ENCODE peak calls at places on chromosomes 7 and 10, in five cellular contexts. A, N, U, D and F are unnamed samples.

GRCh38 chr7:105131890-105132289 is 117.9 kb downstream of the KMT2E start:
- DNase-seq in A (no peak), N (no peak), U (no peak), D (no peak), F (no peak)

GRCh38 chr7:600935-601334 is 81.3 kb upstream of the PDGFA start:
- DNase-seq in A (no peak), N (no peak), U (no peak), D (no peak), F (no peak)

GRCh38 chr10:76086571-76087260 is 655.3 kb downstream of the LRMDA start:
- DNase-seq in A (peak; percentile 51), N (no peak), U (peak; percentile 97), D (no peak), F (no peak)

GRCh38 chr7:137342751-137343482 is 616 bp downstream of the PTN start:
- DNase-seq in A (no peak), N (no peak), U (no peak), D (no peak), F (no peak)

GRCh38 chr10:72260588-72261322 is 13.0 kb upstream of the DDIT4 start:
- DNase-seq in A (peak; percentile 98), N (peak; percentile 70), U (peak; percentile 44), D (peak; percentile 64), F (peak; percentile 70)

GRCh38 chr10:74738052-74738451 is 88.3 kb upstream of the KAT6B start:
- DNase-seq in A (no peak), N (no peak), U (no peak), D (no peak), F (no peak)

GRCh38 chr10:71285180-71285545 is 33.9 kb upstream of the SLC29A3 start:
- DNase-seq in A (peak; percentile 77), N (no peak), U (no peak), D (peak; percentile 7), F (peak; percentile 26)

GRCh38 chr7:5634107-5634950 is 147.1 kb downstream of the RNF216 start:
- DNase-seq in A (peak; percentile 67), N (no peak), U (peak; percentile 79), D (no peak), F (no peak)

GRCh38 chr7:151454932-151455530 is 15.1 kb upstream of the CRYGN start:
- DNase-seq in A (no peak), N (no peak), U (no peak), D (no peak), F (no peak)

GRCh38 chr10:109480836-109481235 is 442.5 kb downstream of the XPNPEP1 start:
- DNase-seq in A (no peak), N (no peak), U (peak; percentile 1), D (no peak), F (no peak)

GRCh38 chr7:157690833-157691382 is 354.1 kb downstream of the DNAJB6 start:
- DNase-seq in A (peak; percentile 47), N (no peak), U (peak; percentile 94), D (no peak), F (no peak)

GRCh38 chr10:113520606-113521481 is 32.0 kb upstream of the HABP2 start:
- DNase-seq in A (peak; percentile 72), N (no peak), U (peak; percentile 46), D (no peak), F (no peak)

GRCh38 chr10:132774905-132775863 is 10.8 kb downstream of the NKX6-2 start:
- DNase-seq in A (no peak), N (no peak), U (no peak), D (no peak), F (no peak)

GRCh38 chr10:15518256-15518655 is 147.2 kb upstream of the FAM171A1 start:
- DNase-seq in A (no peak), N (no peak), U (peak; percentile 15), D (no peak), F (no peak)

GRCh38 chr10:120963587-120964220 is 112.5 kb downstream of the WDR11 start:
- DNase-seq in A (no peak), N (no peak), U (no peak), D (no peak), F (no peak)

GRCh38 chr7:122143376-122143750 is 686 bp downstream of the AASS start:
- DNase-seq in A (no peak), N (no peak), U (no peak), D (no peak), F (peak; percentile 27)

GRCh38 chr7:44608916-44609648 is 2.7 kb downstream of the OGDH start:
- DNase-seq in A (no peak), N (peak; percentile 24), U (peak; percentile 33), D (no peak), F (no peak)

GRCh38 chr7:55185941-55186609 is 167.3 kb downstream of the EGFR start:
- DNase-seq in A (no peak), N (no peak), U (peak; percentile 93), D (no peak), F (no peak)

GRCh38 chr7:2635810-2636701 is 4.3 kb downstream of the TTYH3 start:
- DNase-seq in A (no peak), N (no peak), U (no peak), D (no peak), F (no peak)

GRCh38 chr7:117949232-117949631 is 76.0 kb upstream of the CTTNBP2 start:
- DNase-seq in A (no peak), N (no peak), U (peak; percentile 13), D (no peak), F (no peak)

GRCh38 chr7:157266272-157266671 is 70.5 kb upstream of the DNAJB6 start:
- DNase-seq in A (no peak), N (no peak), U (peak; percentile 72), D (no peak), F (no peak)

GRCh38 chr7:1407883-1408282 is 51.4 kb downstream of the MICALL2 start:
- DNase-seq in A (no peak), N (no peak), U (no peak), D (no peak), F (no peak)

GRCh38 chr7:100483728-100484635 is at the start of gene NYAP1:
- DNase-seq in A (peak; percentile 63), N (peak; percentile 56), U (no peak), D (peak; percentile 38), F (no peak)